ENCODE peak calls at places on chromosomes 3 and 15, in nine cellular contexts. J is mucosa of descending colon; Q is AG04450; Y is NB4; F is BJ; L is SK-N-SH; N is A549; S is CD8-positive, alpha-beta T cell; X is GM06990. G is an unnamed sample.

GRCh38 chr15:51842852-51843737 is 13.6 kb downstream of the TMOD3 start:
- DNase-seq in F (no peak), Y (peak; percentile 38), X (no peak), Q (no peak), S (no peak), L (no peak), J (no peak), N (no peak), G (peak; percentile 66)

GRCh38 chr15:90642464-90643300 is 74.5 kb upstream of the BLM start:
- DNase-seq in L (no peak), J (no peak), S (no peak), Y (peak; percentile 74), X (no peak), Q (no peak), N (no peak), F (no peak), G (peak; percentile 28)

GRCh38 chr3:107013606-107014005 is 363.6 kb upstream of the CCDC54 start:
- DNase-seq in J (no peak), L (no peak), Y (no peak), F (no peak), S (no peak), X (no peak), N (no peak), Q (no peak), G (peak; percentile 36)

GRCh38 chr3:50237133-50237651 is 1.2 kb downstream of the GNAI2 start:
- DNase-seq in J (no peak), X (peak; percentile 38), L (peak; percentile 56), Y (peak; percentile 66), F (no peak), N (no peak), S (peak; percentile 23), Q (no peak), G (peak; percentile 56)

GRCh38 chr3:49415931-49416601 is 3.8 kb downstream of the TCTA start:
- DNase-seq in J (peak; percentile 44), F (no peak), Q (no peak), S (peak; percentile 32), Y (peak; percentile 92), L (no peak), X (peak; percentile 49), N (no peak), G (no peak)

GRCh38 chr3:161859870-161860450 is 363.4 kb downstream of the OTOL1 start:
- DNase-seq in L (no peak), Y (no peak), N (no peak), J (no peak), Q (no peak), F (no peak), X (no peak), S (no peak), G (no peak)

GRCh38 chr3:171342783-171343420 is 117.3 kb downstream of the TNIK start:
- DNase-seq in X (no peak), N (no peak), F (no peak), L (no peak), Q (no peak), Y (no peak), S (no peak), J (no peak), G (no peak)

GRCh38 chr3:66401578-66402382 is 99.0 kb downstream of the LRIG1 start:
- DNase-seq in Q (no peak), N (no peak), L (no peak), S (no peak), F (no peak), Y (no peak), X (no peak), J (no peak), G (no peak)

GRCh38 chr3:54307616-54308180 is 185.3 kb downstream of the CACNA2D3 start:
- DNase-seq in F (no peak), X (no peak), Q (no peak), L (no peak), Y (no peak), J (no peak), N (no peak), S (no peak), G (no peak)

GRCh38 chr3:9869955-9870354 is 10.1 kb downstream of the CIDEC start:
- DNase-seq in S (no peak), J (no peak), F (no peak), X (no peak), L (no peak), N (no peak), Q (no peak), Y (no peak), G (no peak)

GRCh38 chr15:88635343-88635742 is 3.5 kb upstream of the ISG20 start:
- DNase-seq in Q (no peak), J (no peak), X (no peak), L (no peak), F (no peak), S (no peak), N (no peak), Y (no peak), G (peak; percentile 58)

GRCh38 chr15:69081310-69082004 is 67.0 kb downstream of the NOX5 start:
- DNase-seq in S (no peak), Y (no peak), J (no peak), Q (no peak), F (no peak), X (no peak), N (no peak), L (no peak), G (peak; percentile 59)

GRCh38 chr3:169634618-169635236 is 28.8 kb downstream of the MECOM start:
- DNase-seq in L (no peak), N (no peak), S (no peak), Q (no peak), J (peak; percentile 90), X (no peak), Y (no peak), F (no peak), G (no peak)

GRCh38 chr15:52097176-52097575 is 15.4 kb downstream of the BCL2L10 start:
- DNase-seq in L (no peak), N (no peak), J (no peak), F (no peak), X (no peak), S (no peak), Q (no peak), Y (no peak), G (no peak)

GRCh38 chr15:79329186-79329611 is 18.3 kb downstream of the TMED3 start:
- DNase-seq in F (no peak), Y (peak; percentile 65), S (no peak), N (no peak), L (no peak), X (no peak), Q (peak; percentile 11), J (no peak), G (peak; percentile 77)

GRCh38 chr3:62134061-62134496 is 239.3 kb downstream of the FEZF2 start:
- DNase-seq in J (peak; percentile 89), Q (no peak), Y (no peak), X (no peak), F (no peak), N (no peak), L (peak; percentile 25), S (no peak), G (peak; percentile 73)

GRCh38 chr3:124887177-124887995 is at the start of gene ITGB5:
- DNase-seq in L (peak; percentile 90), F (peak; percentile 36), X (peak; percentile 42), Y (peak; percentile 22), J (peak; percentile 79), N (peak; percentile 53), S (no peak), Q (peak; percentile 26), G (peak; percentile 76)
- H3K4me3 ChIP-seq in L (peak within 1 kb of the TSS; percentile 79), F (peak within 1 kb of the TSS; percentile 72), X (peak within 1 kb of the TSS; percentile 73), Y (no peak within 1 kb of the TSS), J (peak within 1 kb of the TSS; percentile 40), N (peak within 1 kb of the TSS; percentile 60), S (peak within 1 kb of the TSS; percentile 57), Q (peak within 1 kb of the TSS; percentile 70), G (peak within 1 kb of the TSS; percentile 68)

GRCh38 chr15:85642693-85643058 is 152.0 kb downstream of the KLHL25 start:
- DNase-seq in F (no peak), S (no peak), Q (no peak), J (peak; percentile 48), N (no peak), L (no peak), Y (no peak), X (no peak), G (no peak)
- TF ChIP-seq CTCF in F (no peak), S (no peak), Q (no peak), J (no peak), N (no peak), L (no peak), Y (no peak), X (no peak), G (no peak)

DNA sequence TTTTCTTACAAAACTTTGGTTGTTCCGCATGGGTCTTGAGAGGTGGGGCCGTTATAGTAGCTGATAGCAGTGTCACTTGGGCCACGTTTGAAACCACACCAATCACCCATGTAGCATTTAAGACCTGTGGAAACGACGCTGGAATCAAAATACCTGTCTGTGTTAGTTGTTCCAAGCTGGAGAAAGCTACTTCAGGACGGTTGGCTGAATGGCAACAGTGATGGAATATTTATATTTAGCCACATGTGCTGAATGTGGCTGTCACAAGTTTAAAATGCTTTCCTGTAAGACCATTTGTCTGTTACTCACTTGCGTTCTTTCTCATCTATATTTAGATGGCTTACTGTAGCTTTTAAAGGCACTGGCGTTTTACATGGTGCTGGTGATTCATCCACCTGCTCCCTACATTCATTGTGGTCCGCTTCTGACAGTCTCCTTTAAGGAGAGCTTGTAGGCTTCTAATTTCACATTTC is 1.4 kb downstream of the DNAJA4 start:
- DNase-seq in Q (peak; percentile 43), J (no peak), S (no peak), N (no peak), F (peak; percentile 50), Y (no peak), L (no peak), X (no peak), G (no peak)
- H3K4me3 ChIP-seq in Q (no peak overlapping the region), J (no peak overlapping the region), S (no peak overlapping the region), N (no peak overlapping the region), F (no peak overlapping the region), Y (no peak overlapping the region), L (no peak overlapping the region), X (no peak overlapping the region), G (no peak overlapping the region)

DNA sequence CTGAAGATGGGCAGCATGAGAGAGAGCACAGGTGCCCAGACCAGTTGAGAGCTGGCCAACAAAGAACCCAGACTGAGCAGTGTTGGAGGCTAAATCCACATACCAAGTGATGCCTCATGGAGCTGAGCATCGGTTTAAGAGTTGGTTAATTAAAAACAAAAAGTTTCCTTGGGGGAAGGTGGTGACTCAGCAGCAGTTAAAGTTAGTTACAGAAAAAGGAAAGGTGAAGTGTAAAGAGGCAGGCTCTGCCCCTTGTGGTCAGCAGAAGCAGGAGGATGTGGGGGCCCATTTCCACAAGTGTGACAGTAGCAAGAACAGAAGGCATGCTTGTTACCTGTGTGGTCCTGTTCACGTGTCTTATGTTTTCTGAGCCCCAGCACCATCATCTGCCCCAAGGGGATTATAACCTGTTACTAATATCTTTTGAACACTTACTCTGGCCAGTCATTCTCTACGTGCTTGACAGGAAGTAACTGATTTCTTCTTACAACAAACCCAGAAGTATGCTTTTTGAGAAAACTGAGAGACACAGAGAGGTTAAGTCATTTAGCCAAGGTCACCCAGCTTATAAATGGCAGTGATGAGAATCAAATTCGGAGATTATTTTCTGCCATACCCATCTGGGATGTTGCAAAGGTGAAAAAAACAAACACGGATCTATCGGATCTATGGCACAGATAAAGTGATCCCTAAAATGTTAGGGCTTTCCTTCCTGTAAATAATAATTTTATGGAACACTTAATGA is 91.0 kb downstream of the EPHB1 start:
- DNase-seq in Y (peak; percentile 6), J (no peak), F (peak; percentile 30), L (no peak), N (no peak), X (peak; percentile 25), Q (no peak), S (no peak), G (peak; percentile 52)
- TF ChIP-seq CTCF in Y (no peak), J (no peak), F (peak; percentile 35), L (peak; percentile 27), N (no peak), X (peak; percentile 48), Q (no peak), S (no peak), G (peak; percentile 51)

GRCh38 chr3:8767667-8768363 is 1.6 kb downstream of the OXTR start:
- DNase-seq in Y (no peak), L (peak; percentile 26), X (peak; percentile 70), S (no peak), F (no peak), J (peak; percentile 52), Q (no peak), N (no peak), G (no peak)
- H3K4me3 ChIP-seq in Y (no peak overlapping the region), L (no peak overlapping the region), X (peak overlapping the region; percentile 73), S (no peak overlapping the region), F (peak overlapping the region; percentile 73), J (no peak overlapping the region), Q (peak overlapping the region; percentile 66), N (no peak overlapping the region), G (peak overlapping the region; percentile 77)